ENCODE peak calls at places on chromosomes 11 and 22, in four cellular contexts. One of them, this sample, is unnamed.

GRCh38 chr11:8230178-8230859 is 33.4 kb downstream of the LMO1 start:
- DNase-seq in heart right ventricle: no peak
- DNase-seq in GM06990: no peak
- DNase-seq in adrenal gland: no peak
- DNase-seq in this sample: no peak

GRCh38 chr11:50075856-50076255 is 43.2 kb downstream of the OR4C45 start:
- DNase-seq in heart right ventricle: no peak
- DNase-seq in GM06990: no peak
- DNase-seq in adrenal gland: no peak
- DNase-seq in this sample: no peak

GRCh38 chr22:44091021-44091721 is 67.1 kb downstream of the PARVB start:
- DNase-seq in heart right ventricle: no peak
- DNase-seq in adrenal gland: no peak
- DNase-seq in GM06990: no peak
- DNase-seq in this sample: no peak

GRCh38 chr11:133605493-133605892 is 73.2 kb upstream of the OPCML start:
- DNase-seq in adrenal gland: no peak
- DNase-seq in heart right ventricle: no peak
- DNase-seq in GM06990: no peak
- DNase-seq in this sample: no peak

GRCh38 chr11:46808804-46809431 is 37.2 kb downstream of the CKAP5 start:
- DNase-seq in heart right ventricle: no peak
- DNase-seq in GM06990: no peak
- DNase-seq in adrenal gland: no peak
- DNase-seq in this sample: no peak

GRCh38 chr11:132335311-132335710 is 964.9 kb downstream of the NTM start:
- DNase-seq in GM06990: no peak
- DNase-seq in adrenal gland: no peak
- DNase-seq in heart right ventricle: no peak
- DNase-seq in this sample: no peak

GRCh38 chr11:119403021-119403420 is 20.0 kb downstream of the THY1 start:
- DNase-seq in GM06990: no peak
- DNase-seq in heart right ventricle: no peak
- DNase-seq in adrenal gland: no peak
- DNase-seq in this sample: no peak

GRCh38 chr11:116644948-116645305 is 127.9 kb downstream of the BUD13 start:
- DNase-seq in adrenal gland: no peak
- DNase-seq in heart right ventricle: no peak
- DNase-seq in GM06990: no peak
- DNase-seq in this sample: no peak

GRCh38 chr11:123494195-123495050 is 64.4 kb downstream of the GRAMD1B start:
- DNase-seq in adrenal gland: no peak
- DNase-seq in heart right ventricle: no peak
- DNase-seq in GM06990: no peak
- DNase-seq in this sample: no peak